ENCODE peak calls at places on chromosomes 7 and 10, in five cellular contexts. I is fibroblast of pulmonary artery; E is AG04449; T is CD8-positive, alpha-beta T cell; Z is fibroblast of mammary gland. L is an unnamed sample.

GRCh38 chr7:88072715-88073055 is 138.6 kb downstream of the ADAM22 start:
- DNase-seq in Z (no peak), E (no peak), I (no peak), T (no peak), L (no peak)

GRCh38 chr7:30645661-30646060 is 36.6 kb downstream of the CRHR2 start:
- DNase-seq in Z (no peak), T (no peak), I (no peak), E (no peak), L (no peak)

GRCh38 chr7:112157072-112157471 is 49.1 kb downstream of the DOCK4 start:
- DNase-seq in T (no peak), I (peak; percentile 89), E (peak; percentile 44), Z (peak; percentile 89), L (no peak)

GRCh38 chr10:129993621-129994020 is 29.5 kb upstream of the EBF3 start:
- DNase-seq in T (no peak), E (peak; percentile 37), Z (peak; percentile 64), I (no peak), L (no peak)

GRCh38 chr7:151699920-151700319 is 177.0 kb downstream of the PRKAG2 start:
- DNase-seq in E (no peak), T (no peak), Z (peak; percentile 77), I (peak; percentile 85), L (no peak)

GRCh38 chr7:65239707-65240352 is 133.8 kb upstream of the ZNF92 start:
- DNase-seq in E (no peak), T (no peak), Z (no peak), I (peak; percentile 4), L (peak; percentile 31)

GRCh38 chr10:109205929-109206585 is 717.3 kb downstream of the XPNPEP1 start:
- DNase-seq in T (no peak), E (peak; percentile 72), I (peak; percentile 75), Z (peak; percentile 84), L (no peak)

GRCh38 chr10:124359336-124359832 is 59.3 kb downstream of the OAT start:
- DNase-seq in I (peak; percentile 7), Z (peak; percentile 10), E (no peak), T (no peak), L (no peak)

GRCh38 chr10:64558094-64558870 is 1037.1 kb downstream of the REEP3 start:
- DNase-seq in I (no peak), T (no peak), E (no peak), Z (no peak), L (no peak)

GRCh38 chr10:88385601-88386203 is 197.4 kb downstream of the RNLS start:
- DNase-seq in I (no peak), Z (no peak), E (no peak), T (peak; percentile 71), L (no peak)

GRCh38 chr7:17369686-17370426 is 71.4 kb downstream of the AHR start:
- DNase-seq in Z (peak; percentile 96), T (no peak), E (peak; percentile 73), I (peak; percentile 99), L (no peak)

DNA sequence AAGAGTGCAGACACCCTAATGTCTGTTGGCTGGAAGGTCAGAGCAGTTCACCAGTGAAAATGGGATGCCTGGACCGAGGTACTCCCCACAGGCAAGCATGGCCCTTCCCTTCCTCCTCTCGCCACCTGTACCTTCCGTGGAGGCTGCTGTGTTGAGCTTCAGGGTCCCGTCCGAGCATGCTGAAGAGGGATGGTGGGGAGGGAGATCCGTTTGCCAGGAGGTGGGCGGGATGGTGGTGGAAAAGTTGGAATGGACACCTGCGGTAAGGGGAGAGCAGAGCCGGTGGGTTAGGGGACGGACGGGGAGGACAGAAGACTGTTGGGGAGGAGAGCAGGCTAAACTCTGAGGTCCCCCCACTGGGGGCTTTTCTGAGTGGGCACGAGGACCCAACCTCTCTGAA is 15.9 kb upstream of the ZNF777 start:
- DNase-seq in T (no peak), Z (no peak), E (no peak), I (no peak), L (no peak)
- H3K4me3 ChIP-seq in T (no peak overlapping the region), Z (no peak overlapping the region), E (no peak overlapping the region), I (no peak overlapping the region), L (no peak overlapping the region)

DNA sequence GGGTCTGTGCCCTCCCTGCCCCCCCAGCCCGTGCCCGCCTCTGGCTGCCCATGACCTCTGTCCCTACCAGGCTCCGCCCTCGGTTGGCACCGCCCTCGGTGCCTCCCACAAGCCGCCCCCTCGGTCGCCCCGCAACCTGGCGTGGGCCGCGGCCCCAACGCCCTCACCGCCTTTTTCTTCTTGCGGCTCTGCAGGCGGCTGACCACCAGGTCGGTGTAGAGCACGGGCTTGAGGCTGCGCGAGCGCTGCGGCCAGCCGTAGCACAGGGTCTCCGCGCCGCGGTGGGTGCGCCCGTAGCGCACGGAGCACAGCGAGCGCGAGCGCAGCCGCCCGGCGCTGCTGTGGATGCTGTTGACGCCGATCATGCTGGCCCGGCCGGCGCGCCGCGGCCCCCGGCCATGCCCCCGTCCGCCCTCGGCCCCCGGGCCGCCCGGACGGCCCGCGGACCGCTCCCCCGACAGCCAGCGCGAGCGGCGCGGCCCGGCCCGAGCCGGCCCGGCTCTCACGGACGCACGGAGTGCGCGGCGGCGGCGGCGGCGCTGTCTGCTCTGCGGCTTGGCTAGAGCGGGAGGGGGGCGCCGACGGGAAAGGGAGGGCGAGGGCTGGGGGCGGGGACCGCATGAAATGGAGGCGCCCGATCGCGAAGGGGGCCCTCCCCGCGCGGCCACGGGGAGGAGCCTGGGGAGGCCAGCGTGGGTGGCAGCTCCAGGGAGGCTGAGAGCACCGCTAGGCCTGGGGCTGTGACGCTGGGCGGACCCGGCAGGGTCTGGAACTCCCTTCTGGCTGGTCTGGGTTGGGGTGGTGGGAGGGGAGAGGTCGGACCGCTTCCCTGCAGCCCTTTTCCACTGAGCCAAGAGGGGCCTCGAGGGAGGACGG is 9.6 kb downstream of the PSD start:
- DNase-seq in Z (no peak), T (peak; percentile 79), I (peak; percentile 42), E (no peak), L (no peak)
- H3K4me3 ChIP-seq in Z (peak overlapping the region; percentile 35), T (peak overlapping the region; percentile 68), I (peak overlapping the region; percentile 44), E (peak overlapping the region; percentile 52), L (peak overlapping the region; percentile 40)

GRCh38 chr10:5092848-5093790 is 1.1 kb upstream of the AKR1C3 start:
- DNase-seq in T (no peak), I (no peak), E (no peak), Z (no peak), L (no peak)
- H3K4me3 ChIP-seq in T (no peak overlapping the region), I (no peak overlapping the region), E (no peak overlapping the region), Z (no peak overlapping the region), L (no peak overlapping the region)

DNA sequence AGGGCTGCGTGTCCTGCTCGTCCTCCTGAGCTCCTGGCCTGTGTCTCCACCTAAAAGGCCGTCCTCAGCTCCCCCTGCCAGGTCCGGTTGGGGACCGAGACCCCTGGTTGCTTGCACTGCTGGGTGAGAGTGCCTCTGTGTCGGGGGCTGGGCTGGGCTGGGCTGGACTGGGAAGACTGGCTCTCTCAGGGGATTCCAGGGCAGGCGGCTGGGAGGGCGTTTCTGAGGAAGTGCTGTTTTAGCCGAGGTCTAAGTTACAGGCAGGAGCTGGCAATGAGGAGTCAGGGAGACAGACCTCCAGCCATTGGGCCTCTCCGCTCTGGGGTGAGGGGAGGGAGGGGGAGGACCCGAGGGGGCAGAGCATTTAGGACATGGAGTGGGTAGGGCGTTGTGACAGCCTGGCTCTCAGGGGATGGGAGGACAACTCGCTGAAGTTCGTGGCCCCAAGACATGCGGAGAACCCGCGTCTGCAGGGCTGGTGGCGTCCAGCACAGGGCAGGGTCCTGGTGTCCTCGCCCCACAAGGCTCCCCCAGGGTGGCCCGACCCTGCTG is 20.9 kb downstream of the FOXK1 start:
- DNase-seq in I (no peak), Z (no peak), T (no peak), E (no peak), L (no peak)
- H3K4me3 ChIP-seq in I (no peak overlapping the region), Z (no peak overlapping the region), T (no peak overlapping the region), E (no peak overlapping the region), L (no peak overlapping the region)

GRCh38 chr10:6213908-6214307 is 11.2 kb downstream of the PFKFB3 start:
- DNase-seq in I (no peak), Z (no peak), T (no peak), E (no peak), L (no peak)
- H3K4me3 ChIP-seq in I (no peak overlapping the region), Z (no peak overlapping the region), T (no peak overlapping the region), E (no peak overlapping the region), L (no peak overlapping the region)